ENCODE peak calls at places on chromosomes 5 and 9, in nine cellular contexts. One of them, this sample, is unnamed.

GRCh38 chr5:39459091-39459490 is 34.3 kb upstream of the DAB2 start:
- DNase-seq in A549: peak; percentile 60
- DNase-seq in foreskin fibroblast: peak; percentile 37
- DNase-seq in right lobe of liver: no peak
- DNase-seq in choroid plexus epithelial cell: peak; percentile 60
- DNase-seq in prostate gland: no peak
- DNase-seq in Peyer's patch: no peak
- DNase-seq in brain microvascular endothelial cell: no peak
- DNase-seq in epithelial cell of esophagus: peak; percentile 18
- DNase-seq in this sample: no peak

GRCh38 chr9:96551403-96551802 is 68.2 kb downstream of the CDC14B start:
- DNase-seq in A549: no peak
- DNase-seq in foreskin fibroblast: no peak
- DNase-seq in right lobe of liver: no peak
- DNase-seq in choroid plexus epithelial cell: no peak
- DNase-seq in prostate gland: no peak
- DNase-seq in Peyer's patch: no peak
- DNase-seq in brain microvascular endothelial cell: no peak
- DNase-seq in epithelial cell of esophagus: no peak
- DNase-seq in this sample: no peak

GRCh38 chr5:133992429-133993151 is 12.2 kb downstream of the VDAC1 start:
- DNase-seq in A549: no peak
- DNase-seq in foreskin fibroblast: no peak
- DNase-seq in right lobe of liver: no peak
- DNase-seq in choroid plexus epithelial cell: no peak
- DNase-seq in prostate gland: no peak
- DNase-seq in Peyer's patch: no peak
- DNase-seq in brain microvascular endothelial cell: no peak
- DNase-seq in epithelial cell of esophagus: no peak
- DNase-seq in this sample: no peak

GRCh38 chr5:55004728-55005127 is 19.3 kb upstream of the GZMK start:
- DNase-seq in A549: no peak
- DNase-seq in foreskin fibroblast: peak; percentile 74
- DNase-seq in right lobe of liver: no peak
- DNase-seq in choroid plexus epithelial cell: peak; percentile 77
- DNase-seq in prostate gland: no peak
- DNase-seq in Peyer's patch: no peak
- DNase-seq in brain microvascular endothelial cell: no peak
- DNase-seq in epithelial cell of esophagus: peak; percentile 69
- DNase-seq in this sample: no peak

GRCh38 chr5:168908207-168908606 is 329.0 kb upstream of the PANK3 start:
- DNase-seq in A549: peak; percentile 18
- DNase-seq in foreskin fibroblast: peak; percentile 66
- DNase-seq in right lobe of liver: no peak
- DNase-seq in choroid plexus epithelial cell: peak; percentile 31
- DNase-seq in prostate gland: no peak
- DNase-seq in Peyer's patch: no peak
- DNase-seq in brain microvascular endothelial cell: peak; percentile 71
- DNase-seq in epithelial cell of esophagus: peak; percentile 5
- DNase-seq in this sample: no peak

GRCh38 chr5:135174315-135175096 is 140.5 kb upstream of the PITX1 start:
- DNase-seq in A549: peak; percentile 36
- DNase-seq in foreskin fibroblast: no peak
- DNase-seq in right lobe of liver: no peak
- DNase-seq in choroid plexus epithelial cell: no peak
- DNase-seq in prostate gland: no peak
- DNase-seq in Peyer's patch: no peak
- DNase-seq in brain microvascular endothelial cell: no peak
- DNase-seq in epithelial cell of esophagus: no peak
- DNase-seq in this sample: no peak

GRCh38 chr5:116273458-116274242 is 188.8 kb downstream of the COMMD10 start:
- DNase-seq in A549: no peak
- DNase-seq in foreskin fibroblast: peak; percentile 44
- DNase-seq in right lobe of liver: no peak
- DNase-seq in choroid plexus epithelial cell: peak; percentile 23
- DNase-seq in prostate gland: no peak
- DNase-seq in Peyer's patch: no peak
- DNase-seq in brain microvascular endothelial cell: no peak
- DNase-seq in epithelial cell of esophagus: peak; percentile 5
- DNase-seq in this sample: peak; percentile 72

GRCh38 chr9:19154135-19154612 is 26.9 kb upstream of the PLIN2 start:
- DNase-seq in A549: peak; percentile 29
- DNase-seq in foreskin fibroblast: peak; percentile 91
- DNase-seq in right lobe of liver: peak; percentile 74
- DNase-seq in choroid plexus epithelial cell: peak; percentile 99
- DNase-seq in prostate gland: no peak
- DNase-seq in Peyer's patch: peak; percentile 69
- DNase-seq in brain microvascular endothelial cell: peak; percentile 96
- DNase-seq in epithelial cell of esophagus: peak; percentile 27
- DNase-seq in this sample: peak; percentile 91

GRCh38 chr9:93304574-93305496 is 120.9 kb downstream of the WNK2 start:
- DNase-seq in A549: peak; percentile 60
- DNase-seq in foreskin fibroblast: peak; percentile 64
- DNase-seq in right lobe of liver: no peak
- DNase-seq in choroid plexus epithelial cell: peak; percentile 75
- DNase-seq in prostate gland: peak; percentile 77
- DNase-seq in Peyer's patch: peak; percentile 57
- DNase-seq in brain microvascular endothelial cell: peak; percentile 53
- DNase-seq in epithelial cell of esophagus: peak; percentile 62
- DNase-seq in this sample: no peak

GRCh38 chr5:2708751-2709150 is 42.7 kb downstream of the IRX2 start:
- DNase-seq in A549: no peak
- DNase-seq in foreskin fibroblast: no peak
- DNase-seq in right lobe of liver: no peak
- DNase-seq in choroid plexus epithelial cell: no peak
- DNase-seq in prostate gland: no peak
- DNase-seq in Peyer's patch: no peak
- DNase-seq in brain microvascular endothelial cell: no peak
- DNase-seq in epithelial cell of esophagus: no peak
- DNase-seq in this sample: no peak

GRCh38 chr5:2709996-2710689 is 41.3 kb downstream of the IRX2 start:
- DNase-seq in A549: no peak
- DNase-seq in foreskin fibroblast: no peak
- DNase-seq in right lobe of liver: no peak
- DNase-seq in choroid plexus epithelial cell: no peak
- DNase-seq in prostate gland: no peak
- DNase-seq in Peyer's patch: no peak
- DNase-seq in brain microvascular endothelial cell: no peak
- DNase-seq in epithelial cell of esophagus: no peak
- DNase-seq in this sample: no peak

GRCh38 chr5:2711446-2712425 is 39.7 kb downstream of the IRX2 start:
- DNase-seq in A549: no peak
- DNase-seq in foreskin fibroblast: no peak
- DNase-seq in right lobe of liver: no peak
- DNase-seq in choroid plexus epithelial cell: no peak
- DNase-seq in prostate gland: no peak
- DNase-seq in Peyer's patch: no peak
- DNase-seq in brain microvascular endothelial cell: no peak
- DNase-seq in epithelial cell of esophagus: no peak
- DNase-seq in this sample: no peak

GRCh38 chr5:2708132-2708531 is 43.3 kb downstream of the IRX2 start:
- DNase-seq in A549: no peak
- DNase-seq in foreskin fibroblast: no peak
- DNase-seq in right lobe of liver: no peak
- DNase-seq in choroid plexus epithelial cell: no peak
- DNase-seq in prostate gland: no peak
- DNase-seq in Peyer's patch: no peak
- DNase-seq in brain microvascular endothelial cell: no peak
- DNase-seq in epithelial cell of esophagus: no peak
- DNase-seq in this sample: no peak

GRCh38 chr5:2710910-2711309 is 40.6 kb downstream of the IRX2 start:
- DNase-seq in A549: no peak
- DNase-seq in foreskin fibroblast: peak; percentile 7
- DNase-seq in right lobe of liver: no peak
- DNase-seq in choroid plexus epithelial cell: peak; percentile 1
- DNase-seq in prostate gland: no peak
- DNase-seq in Peyer's patch: no peak
- DNase-seq in brain microvascular endothelial cell: no peak
- DNase-seq in epithelial cell of esophagus: peak; percentile 7
- DNase-seq in this sample: no peak
- TF ChIP-seq CTCF in A549: no peak
- TF ChIP-seq CTCF in foreskin fibroblast: peak; percentile 20
- TF ChIP-seq CTCF in right lobe of liver: no peak
- TF ChIP-seq CTCF in choroid plexus epithelial cell: no peak
- TF ChIP-seq CTCF in prostate gland: peak; percentile 44
- TF ChIP-seq CTCF in Peyer's patch: peak; percentile 12
- TF ChIP-seq CTCF in brain microvascular endothelial cell: no peak
- TF ChIP-seq CTCF in epithelial cell of esophagus: no peak
- TF ChIP-seq CTCF in this sample: no peak

DNA sequence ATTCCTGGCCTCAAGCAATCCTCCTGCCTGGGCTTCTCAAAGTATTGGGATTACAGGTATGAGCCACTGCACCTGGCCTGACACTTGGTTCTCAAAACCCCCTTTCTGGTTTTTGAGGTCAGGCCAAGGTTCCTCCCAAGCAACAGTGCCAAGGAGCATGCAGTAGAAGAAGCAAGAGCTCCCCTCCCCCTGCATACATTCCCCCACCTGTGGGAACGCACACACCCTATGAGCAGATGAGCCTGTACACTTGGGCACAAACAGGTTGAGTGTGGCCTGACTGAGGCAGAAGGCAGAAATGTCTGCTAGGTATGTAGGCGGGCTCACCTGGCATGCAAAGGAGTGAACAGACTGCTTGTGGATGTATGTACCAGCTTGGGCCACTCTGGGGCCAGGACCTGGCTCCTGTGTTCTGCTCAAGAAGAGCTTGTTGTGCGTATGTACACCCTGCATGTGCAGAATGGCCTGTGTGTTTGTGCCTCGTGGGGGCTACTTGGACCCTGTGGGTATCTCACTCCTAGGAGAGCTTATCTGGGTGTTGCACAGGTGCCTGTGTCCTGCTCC is 1.7 kb downstream of the GPRIN1 start:
- DNase-seq in A549: no peak
- DNase-seq in foreskin fibroblast: no peak
- DNase-seq in right lobe of liver: no peak
- DNase-seq in choroid plexus epithelial cell: no peak
- DNase-seq in prostate gland: no peak
- DNase-seq in Peyer's patch: no peak
- DNase-seq in brain microvascular endothelial cell: no peak
- DNase-seq in epithelial cell of esophagus: no peak
- DNase-seq in this sample: no peak
- H3K4me3 ChIP-seq in A549: no peak overlapping the region
- H3K4me3 ChIP-seq in foreskin fibroblast: no peak overlapping the region
- H3K4me3 ChIP-seq in right lobe of liver: no peak overlapping the region
- H3K4me3 ChIP-seq in choroid plexus epithelial cell: no peak overlapping the region
- H3K4me3 ChIP-seq in prostate gland: no peak overlapping the region
- H3K4me3 ChIP-seq in Peyer's patch: no peak overlapping the region
- H3K4me3 ChIP-seq in brain microvascular endothelial cell: no peak overlapping the region
- H3K4me3 ChIP-seq in epithelial cell of esophagus: no peak overlapping the region
- H3K4me3 ChIP-seq in this sample: no peak overlapping the region

DNA sequence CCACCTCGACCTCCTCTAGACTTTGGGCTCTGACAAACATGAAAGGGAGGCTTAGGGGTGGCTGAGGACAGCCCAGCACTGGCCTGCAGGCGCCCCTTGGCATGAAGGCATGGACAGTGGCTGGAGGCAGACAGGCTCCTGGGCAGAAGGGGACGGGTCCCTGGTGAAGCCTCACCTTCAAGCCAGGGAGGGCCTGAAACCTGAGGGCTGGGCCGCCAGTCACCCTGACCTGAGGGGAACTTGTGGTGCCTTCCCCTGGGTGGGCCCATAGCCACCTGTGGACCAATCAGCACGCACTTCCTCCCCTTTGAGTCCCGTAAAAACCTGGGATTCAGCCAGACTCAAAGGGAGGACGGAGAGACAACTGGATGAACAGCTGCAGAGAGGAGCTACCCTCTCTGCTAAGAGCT is 90.4 kb upstream of the PUM3 start:
- DNase-seq in A549: no peak
- DNase-seq in foreskin fibroblast: no peak
- DNase-seq in right lobe of liver: no peak
- DNase-seq in choroid plexus epithelial cell: no peak
- DNase-seq in prostate gland: no peak
- DNase-seq in Peyer's patch: no peak
- DNase-seq in brain microvascular endothelial cell: no peak
- DNase-seq in epithelial cell of esophagus: no peak
- DNase-seq in this sample: no peak
- TF ChIP-seq CTCF in A549: no peak
- TF ChIP-seq CTCF in foreskin fibroblast: no peak
- TF ChIP-seq CTCF in right lobe of liver: no peak
- TF ChIP-seq CTCF in choroid plexus epithelial cell: no peak
- TF ChIP-seq CTCF in prostate gland: no peak
- TF ChIP-seq CTCF in Peyer's patch: no peak
- TF ChIP-seq CTCF in brain microvascular endothelial cell: no peak
- TF ChIP-seq CTCF in epithelial cell of esophagus: no peak
- TF ChIP-seq CTCF in this sample: no peak

GRCh38 chr9:35675732-35676392 is 2.1 kb downstream of the CA9 start:
- DNase-seq in A549: no peak
- DNase-seq in foreskin fibroblast: peak; percentile 30
- DNase-seq in right lobe of liver: no peak
- DNase-seq in choroid plexus epithelial cell: no peak
- DNase-seq in prostate gland: no peak
- DNase-seq in Peyer's patch: peak; percentile 62
- DNase-seq in brain microvascular endothelial cell: no peak
- DNase-seq in epithelial cell of esophagus: no peak
- DNase-seq in this sample: no peak
- H3K4me3 ChIP-seq in A549: no peak overlapping the region
- H3K4me3 ChIP-seq in foreskin fibroblast: peak overlapping the region; percentile 44
- H3K4me3 ChIP-seq in right lobe of liver: peak overlapping the region; percentile 38
- H3K4me3 ChIP-seq in choroid plexus epithelial cell: peak overlapping the region; percentile 59
- H3K4me3 ChIP-seq in prostate gland: peak overlapping the region; percentile 40
- H3K4me3 ChIP-seq in Peyer's patch: peak overlapping the region; percentile 44
- H3K4me3 ChIP-seq in brain microvascular endothelial cell: peak overlapping the region; percentile 56
- H3K4me3 ChIP-seq in epithelial cell of esophagus: peak overlapping the region; percentile 33
- H3K4me3 ChIP-seq in this sample: peak overlapping the region; percentile 62

GRCh38 chr9:91420471-91421021 is 3.1 kb downstream of the NFIL3 start:
- DNase-seq in A549: no peak
- DNase-seq in foreskin fibroblast: peak; percentile 47
- DNase-seq in right lobe of liver: no peak
- DNase-seq in choroid plexus epithelial cell: peak; percentile 39
- DNase-seq in prostate gland: peak; percentile 3
- DNase-seq in Peyer's patch: no peak
- DNase-seq in brain microvascular endothelial cell: peak; percentile 12
- DNase-seq in epithelial cell of esophagus: peak; percentile 9
- DNase-seq in this sample: no peak
- TF ChIP-seq CTCF in A549: no peak
- TF ChIP-seq CTCF in foreskin fibroblast: no peak
- TF ChIP-seq CTCF in right lobe of liver: no peak
- TF ChIP-seq CTCF in choroid plexus epithelial cell: no peak
- TF ChIP-seq CTCF in prostate gland: no peak
- TF ChIP-seq CTCF in Peyer's patch: no peak
- TF ChIP-seq CTCF in brain microvascular endothelial cell: no peak
- TF ChIP-seq CTCF in epithelial cell of esophagus: no peak
- TF ChIP-seq CTCF in this sample: no peak

GRCh38 chr9:85443190-85443598 is 298.6 kb downstream of the AGTPBP1 start:
- DNase-seq in A549: no peak
- DNase-seq in foreskin fibroblast: no peak
- DNase-seq in right lobe of liver: no peak
- DNase-seq in choroid plexus epithelial cell: no peak
- DNase-seq in prostate gland: no peak
- DNase-seq in Peyer's patch: no peak
- DNase-seq in brain microvascular endothelial cell: no peak
- DNase-seq in epithelial cell of esophagus: no peak
- DNase-seq in this sample: no peak

GRCh38 chr9:85445887-85446286 is 295.9 kb downstream of the AGTPBP1 start:
- DNase-seq in A549: no peak
- DNase-seq in foreskin fibroblast: no peak
- DNase-seq in right lobe of liver: no peak
- DNase-seq in choroid plexus epithelial cell: no peak
- DNase-seq in prostate gland: no peak
- DNase-seq in Peyer's patch: no peak
- DNase-seq in brain microvascular endothelial cell: no peak
- DNase-seq in epithelial cell of esophagus: no peak
- DNase-seq in this sample: no peak

GRCh38 chr9:85444243-85444642 is 297.5 kb downstream of the AGTPBP1 start:
- DNase-seq in A549: no peak
- DNase-seq in foreskin fibroblast: no peak
- DNase-seq in right lobe of liver: no peak
- DNase-seq in choroid plexus epithelial cell: no peak
- DNase-seq in prostate gland: no peak
- DNase-seq in Peyer's patch: no peak
- DNase-seq in brain microvascular endothelial cell: no peak
- DNase-seq in epithelial cell of esophagus: no peak
- DNase-seq in this sample: no peak
- H3K4me3 ChIP-seq in A549: no peak overlapping the region
- H3K4me3 ChIP-seq in foreskin fibroblast: no peak overlapping the region
- H3K4me3 ChIP-seq in right lobe of liver: no peak overlapping the region
- H3K4me3 ChIP-seq in choroid plexus epithelial cell: no peak overlapping the region
- H3K4me3 ChIP-seq in prostate gland: no peak overlapping the region
- H3K4me3 ChIP-seq in Peyer's patch: no peak overlapping the region
- H3K4me3 ChIP-seq in brain microvascular endothelial cell: no peak overlapping the region
- H3K4me3 ChIP-seq in epithelial cell of esophagus: no peak overlapping the region
- H3K4me3 ChIP-seq in this sample: no peak overlapping the region